ENCODE peak calls at places on chromosome 21, in nine cellular contexts. M is esophagus muscularis mucosa; G is lung; H is BJ; R is body of pancreas; U is BE2C; S is naive thymus-derived CD4-positive, alpha-beta T cell; V is pancreas; E is MM.1S. A is an unnamed sample. For H3K27me3, the result is how much of the 10 kb centered on the place peaks cover.

GRCh38 chr21:42991992-42992740 is 17.8 kb downstream of the PKNOX1 start:
- DNase-seq in M (peak), G (peak), H (peak), R (peak), U (no peak), S (no peak), V (no peak), E (no peak), A (peak)

GRCh38 chr21:28904961-28905435 is 87.7 kb downstream of the LTN1 start:
- DNase-seq in M (no peak), G (no peak), H (no peak), R (no peak), U (no peak), S (no peak), V (no peak), E (no peak), A (no peak)

GRCh38 chr21:15976807-15977206 is 247.0 kb downstream of the USP25 start:
- DNase-seq in M (no peak), G (no peak), H (no peak), R (no peak), U (no peak), S (no peak), V (no peak), E (no peak), A (no peak)

GRCh38 chr21:45874716-45875415 is 106.7 kb upstream of the COL6A1 start:
- DNase-seq in M (no peak), G (no peak), H (peak), R (peak), U (peak), S (no peak), V (no peak), E (no peak), A (no peak)

GRCh38 chr21:30340714-30341573 is 3.5 kb upstream of the KRTAP27-1 start:
- DNase-seq in M (no peak), G (no peak), H (no peak), R (peak), U (peak), S (no peak), V (no peak), E (peak), A (no peak)

GRCh38 chr21:45698493-45698947 is 55.0 kb downstream of the PCBP3 start:
- DNase-seq in M (no peak), G (peak), H (peak), R (peak), U (peak), S (no peak), V (peak), E (no peak), A (no peak)

GRCh38 chr21:16568661-16569060 is 838.9 kb downstream of the USP25 start:
- DNase-seq in M (no peak), G (no peak), H (no peak), R (no peak), U (no peak), S (no peak), V (no peak), E (no peak), A (no peak)

GRCh38 chr21:42621166-42621827 is 32.1 kb upstream of the PDE9A start:
- DNase-seq in M (no peak), G (no peak), H (no peak), R (peak), U (no peak), S (no peak), V (no peak), E (no peak), A (no peak)

GRCh38 chr21:45778686-45779085 is 135.2 kb downstream of the PCBP3 start:
- DNase-seq in M (no peak), G (no peak), H (no peak), R (no peak), U (no peak), S (no peak), V (no peak), E (no peak), A (no peak)

GRCh38 chr21:25956993-25957714 is 213.4 kb downstream of the APP start:
- DNase-seq in M (no peak), G (no peak), H (peak), R (no peak), U (no peak), S (no peak), V (no peak), E (no peak), A (no peak)

GRCh38 chr21:8994640-8995511 is 1526.5 kb upstream of the TPTE start:
- DNase-seq in M (no peak), G (no peak), H (no peak), R (no peak), U (no peak), S (no peak), V (no peak), E (no peak), A (no peak)

GRCh38 chr21:46661211-46661625 is 25.7 kb downstream of the PRMT2 start:
- DNase-seq in M (no peak), G (peak), H (no peak), R (peak), U (peak), S (peak), V (peak), E (peak), A (peak)

GRCh38 chr21:19935459-19935858 is 1062.8 kb upstream of the NCAM2 start:
- DNase-seq in M (no peak), G (no peak), H (no peak), R (no peak), U (no peak), S (no peak), V (no peak), E (no peak), A (no peak)

GRCh38 chr21:44261191-44261631 is 486 bp downstream of the DNMT3L start:
- DNase-seq in M (no peak), G (no peak), H (no peak), R (no peak), U (no peak), S (no peak), V (peak), E (no peak), A (no peak)

GRCh38 chr21:46008893-46009635 is 27.5 kb downstream of the COL6A1 start:
- DNase-seq in M (no peak), G (no peak), H (no peak), R (no peak), U (no peak), S (peak), V (no peak), E (no peak), A (no peak)

GRCh38 chr21:43312751-43313169 is 114.2 kb downstream of the SIK1 start:
- DNase-seq in M (no peak), G (no peak), H (no peak), R (peak), U (no peak), S (no peak), V (peak), E (peak), A (no peak)

GRCh38 chr21:36699026-36699545 is at the start of gene SIM2:
- DNase-seq in M (no peak), G (no peak), H (no peak), R (no peak), U (no peak), S (peak), V (no peak), E (no peak), A (no peak)

GRCh38 chr21:36156815-36157670 is at the start of gene DOP1B:
- DNase-seq in M (no peak), G (no peak), H (no peak), R (no peak), U (peak), S (peak), V (no peak), E (peak), A (no peak)

GRCh38 chr21:18350216-18350615 is 53.4 kb downstream of the TMPRSS15 start:
- DNase-seq in M (no peak), G (no peak), H (no peak), R (no peak), U (no peak), S (no peak), V (no peak), E (no peak), A (no peak)

GRCh38 chr21:46552865-46553379 is 52.0 kb downstream of the S100B start:
- DNase-seq in M (peak), G (peak), H (no peak), R (no peak), U (no peak), S (no peak), V (no peak), E (no peak), A (no peak)

GRCh38 chr21:29182674-29183073 is 52.2 kb downstream of the MAP3K7CL start:
- DNase-seq in M (no peak), G (no peak), H (no peak), R (no peak), U (no peak), S (no peak), V (no peak), E (no peak), A (no peak)

GRCh38 chr21:46122758-46123683 is 25.1 kb downstream of the COL6A2 start:
- DNase-seq in M (no peak), G (no peak), H (no peak), R (peak), U (no peak), S (peak), V (no peak), E (no peak), A (no peak)

GRCh38 chr21:33033094-33033951 is 7.6 kb downstream of the OLIG2 start:
- DNase-seq in M (no peak), G (no peak), H (no peak), R (no peak), U (no peak), S (no peak), V (no peak), E (no peak), A (no peak)
- H3K27me3 ChIP-seq in M (half or more), G (under half), H (under half), R (under half), U (half or more), S (under half), V (under half), E (under half), A (under half)

GRCh38 chr21:41606706-41607105 is 98.7 kb upstream of the TMPRSS2 start:
- DNase-seq in M (no peak), G (no peak), H (no peak), R (no peak), U (no peak), S (no peak), V (no peak), E (no peak), A (no peak)
- H3K27me3 ChIP-seq in M (under half), G (under half), H (under half), R (under half), U (under half), S (under half), V (under half), E (under half), A (under half)

GRCh38 chr21:32947736-32948135 is 78.0 kb upstream of the OLIG2 start:
- DNase-seq in M (no peak), G (no peak), H (no peak), R (no peak), U (no peak), S (no peak), V (no peak), E (no peak), A (no peak)
- H3K27me3 ChIP-seq in M (under half), G (under half), H (under half), R (under half), U (under half), S (under half), V (under half), E (under half), A (under half)

DNA sequence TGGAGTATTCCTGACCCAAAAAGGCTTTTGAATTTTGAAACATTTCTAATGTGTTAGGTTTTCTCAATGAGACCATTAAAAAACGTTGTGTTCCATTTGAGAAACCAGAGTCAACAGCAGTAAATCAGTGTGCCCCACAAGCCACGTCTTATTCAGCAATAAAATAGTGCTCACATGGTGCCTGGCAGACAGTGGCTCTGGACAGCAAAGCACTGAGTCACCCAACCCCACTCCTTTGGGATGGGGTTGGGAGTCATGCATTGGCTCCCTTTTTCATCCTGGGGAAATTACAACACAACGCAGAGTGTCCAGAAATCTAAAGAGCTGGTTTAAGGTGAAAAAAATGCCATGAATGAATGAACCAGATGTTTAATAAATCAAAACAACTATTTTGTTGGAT is 46.5 kb downstream of the KCNJ15 start:
- DNase-seq in M (no peak), G (no peak), H (peak), R (no peak), U (no peak), S (no peak), V (no peak), E (no peak), A (no peak)
- H3K27me3 ChIP-seq in M (under half), G (under half), H (under half), R (under half), U (under half), S (under half), V (under half), E (under half), A (under half)